ENCODE peak calls at places on chromosomes 4 and X, in four cellular contexts. I is HEK293T, R is HepG2, D is IMR-90. S is an unnamed sample.
A peak's percentile ranks its signal among the peaks of the same experiment; 100 is the strongest.

GRCh38 chr4:40280586-40280985 is 54.5 kb upstream of the CHRNA9 start:
- DNase-seq in I (no peak), R (no peak), D (no peak), S (no peak)

GRCh38 chrX:138020941-138021340 is 455.0 kb downstream of the ZIC3 start:
- DNase-seq in I (no peak), R (no peak), D (no peak), S (no peak)

GRCh38 chrX:119325456-119325855 is 73.7 kb upstream of the SLC25A43 start:
- DNase-seq in I (no peak), R (no peak), D (no peak), S (no peak)

GRCh38 chr4:174120446-174121142 is 162.9 kb downstream of the FBXO8 start:
- DNase-seq in I (peak; percentile 55), R (peak; percentile 62), D (peak; percentile 72), S (no peak)

GRCh38 chr4:123488916-123489315 is 92.3 kb downstream of the SPRY1 start:
- DNase-seq in I (no peak), R (peak; percentile 80), D (peak; percentile 86), S (peak; percentile 19)

GRCh38 chr4:5632571-5632970 is 75.8 kb downstream of the EVC2 start:
- DNase-seq in I (no peak), R (no peak), D (no peak), S (no peak)

GRCh38 chr4:91502365-91502764 is 801.4 kb upstream of the GRID2 start:
- DNase-seq in I (peak; percentile 5), R (peak; percentile 1), D (no peak), S (no peak)

GRCh38 chr4:108693819-108694218 is 43.4 kb downstream of the OSTC start:
- DNase-seq in I (no peak), R (no peak), D (peak; percentile 25), S (no peak)

GRCh38 chrX:123308663-123309062 is 124.6 kb downstream of the GRIA3 start:
- DNase-seq in I (no peak), R (no peak), D (no peak), S (no peak)

GRCh38 chr4:20359692-20360091 is 108.0 kb downstream of the SLIT2 start:
- DNase-seq in I (no peak), R (no peak), D (no peak), S (no peak)

GRCh38 chrX:155071694-155072215 is 447 bp downstream of the BRCC3 start:
- DNase-seq in I (no peak), R (no peak), D (no peak), S (no peak)

GRCh38 chr4:86935499-86935832 is 655 bp downstream of the AFF1 start:
- DNase-seq in I (no peak), R (no peak), D (no peak), S (no peak)

GRCh38 chrX:53048169-53049126 is at the start of gene GPR173:
- DNase-seq in I (no peak), R (no peak), D (peak; percentile 66), S (no peak)

GRCh38 chr4:142095886-142096605 is 459.7 kb downstream of the IL15 start:
- DNase-seq in I (no peak), R (no peak), D (peak; percentile 96), S (no peak)

GRCh38 chrX:129462707-129463106 is 60.6 kb downstream of the SMARCA1 start:
- DNase-seq in I (no peak), R (no peak), D (no peak), S (no peak)

GRCh38 chrX:69125094-69125493 is 40.2 kb downstream of the PJA1 start:
- DNase-seq in I (no peak), R (no peak), D (no peak), S (no peak)

GRCh38 chr4:64584981-64585557 is 175.8 kb upstream of the TECRL start:
- DNase-seq in I (peak; percentile 23), R (peak; percentile 40), D (peak; percentile 6), S (no peak)

GRCh38 chr4:47623916-47624554 is 139.0 kb downstream of the ATP10D start:
- DNase-seq in I (no peak), R (no peak), D (peak; percentile 73), S (no peak)

GRCh38 chr4:60522265-60522664 is 677.9 kb upstream of the ADGRL3 start:
- DNase-seq in I (no peak), R (no peak), D (no peak), S (no peak)

GRCh38 chr4:15695240-15695699 is 7.6 kb upstream of the BST1 start:
- DNase-seq in I (no peak), R (no peak), D (peak; percentile 99), S (no peak)

GRCh38 chrX:1427756-1428155 is 25.0 kb downstream of the ASMTL start:
- DNase-seq in I (no peak), R (no peak), D (no peak), S (no peak)

GRCh38 chrX:83845397-83845796 is 15.5 kb upstream of the CYLC1 start:
- DNase-seq in I (peak; percentile 37), R (peak; percentile 18), D (peak; percentile 22), S (no peak)

GRCh38 chrX:141341341-141341740 is 99.0 kb upstream of the SPANXC start:
- DNase-seq in I (no peak), R (no peak), D (peak; percentile 83), S (no peak)

GRCh38 chr4:77994194-77994721 is 62.9 kb upstream of the FRAS1 start:
- DNase-seq in I (peak; percentile 69), R (peak; percentile 84), D (peak; percentile 56), S (no peak)

GRCh38 chrX:57137481-57137880 is 284 bp upstream of the SPIN2A start:
- DNase-seq in I (no peak), R (no peak), D (no peak), S (no peak)

GRCh38 chrX:114903618-114904017 is 113.8 kb downstream of the IL13RA2 start:
- DNase-seq in I (no peak), R (no peak), D (no peak), S (no peak)

GRCh38 chrX:104351173-104351769 is 96.5 kb upstream of the ESX1 start:
- DNase-seq in I (no peak), R (no peak), D (peak; percentile 82), S (no peak)

GRCh38 chr4:137558951-137559350 is 26.7 kb upstream of the PCDH18 start:
- DNase-seq in I (no peak), R (no peak), D (peak; percentile 80), S (no peak)

GRCh38 chrX:27555514-27555913 is 34.6 kb upstream of the DCAF8L2 start:
- DNase-seq in I (peak; percentile 35), R (peak; percentile 41), D (peak; percentile 40), S (no peak)

GRCh38 chr4:77959566-77960338 is 97.1 kb downstream of the MRPL1 start:
- DNase-seq in I (peak; percentile 21), R (peak; percentile 63), D (peak; percentile 57), S (peak; percentile 12)

GRCh38 chr4:102308032-102308799 is 37.1 kb downstream of the SLC39A8 start:
- DNase-seq in I (no peak), R (no peak), D (no peak), S (no peak)

GRCh38 chrX:10972731-10973130 is 138.4 kb upstream of the HCCS start:
- DNase-seq in I (no peak), R (no peak), D (peak; percentile 19), S (no peak)

GRCh38 chr4:145301386-145302080 is 121.1 kb upstream of the OTUD4 start:
- DNase-seq in I (no peak), R (no peak), D (no peak), S (no peak)

GRCh38 chr4:41095973-41096372 is 118.4 kb downstream of the APBB2 start:
- DNase-seq in I (no peak), R (no peak), D (peak; percentile 87), S (peak; percentile 54)

GRCh38 chr4:167406181-167406580 is 171.9 kb upstream of the SPOCK3 start:
- DNase-seq in I (no peak), R (no peak), D (no peak), S (no peak)

GRCh38 chr4:24511371-24512063 is 72.8 kb downstream of the DHX15 start:
- DNase-seq in I (no peak), R (no peak), D (peak; percentile 89), S (no peak)

GRCh38 chrX:45352588-45352987 is 151.9 kb upstream of the DIPK2B start:
- DNase-seq in I (no peak), R (no peak), D (no peak), S (no peak)

GRCh38 chrX:34586936-34587335 is 70.1 kb downstream of the TMEM47 start:
- DNase-seq in I (no peak), R (no peak), D (no peak), S (no peak)
- TF ChIP-seq BHLHE40 in I (no peak), R (no peak), D (no peak), S (no peak)

GRCh38 chr4:54661686-54662085 is 3.9 kb downstream of the KIT start:
- DNase-seq in I (no peak), R (no peak), D (peak; percentile 92), S (no peak)

GRCh38 chr4:54660591-54660990 is 2.8 kb downstream of the KIT start:
- DNase-seq in I (no peak), R (no peak), D (no peak), S (no peak)

GRCh38 chr4:54660145-54660535 is 2.4 kb downstream of the KIT start:
- DNase-seq in I (no peak), R (no peak), D (no peak), S (no peak)

GRCh38 chr4:54662123-54662522 is 4.4 kb downstream of the KIT start:
- DNase-seq in I (no peak), R (no peak), D (no peak), S (no peak)

DNA sequence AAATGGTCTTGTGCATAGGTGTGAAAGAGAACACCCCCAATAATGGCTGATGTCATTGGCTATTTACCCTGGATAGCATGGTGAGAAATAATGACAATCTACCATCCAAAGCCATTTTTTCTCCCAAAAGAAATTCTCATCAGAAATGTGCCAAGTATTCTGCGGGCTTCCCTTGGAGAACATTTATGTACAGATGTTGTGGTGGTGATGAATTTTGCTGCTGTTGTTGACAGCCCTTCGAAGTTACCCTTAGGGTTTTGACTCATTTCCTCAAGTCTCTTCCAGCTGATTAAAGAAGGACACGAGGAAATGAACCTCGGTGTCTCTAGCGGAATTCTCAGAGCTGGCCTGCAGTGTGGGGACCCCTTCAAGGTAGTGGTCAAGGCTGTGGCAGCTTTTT is 3.4 kb downstream of the KIT start:
- DNase-seq in I (no peak), R (no peak), D (peak; percentile 39), S (no peak)
- TF ChIP-seq BHLHE40 in I (no peak), R (no peak), D (no peak), S (no peak)

DNA sequence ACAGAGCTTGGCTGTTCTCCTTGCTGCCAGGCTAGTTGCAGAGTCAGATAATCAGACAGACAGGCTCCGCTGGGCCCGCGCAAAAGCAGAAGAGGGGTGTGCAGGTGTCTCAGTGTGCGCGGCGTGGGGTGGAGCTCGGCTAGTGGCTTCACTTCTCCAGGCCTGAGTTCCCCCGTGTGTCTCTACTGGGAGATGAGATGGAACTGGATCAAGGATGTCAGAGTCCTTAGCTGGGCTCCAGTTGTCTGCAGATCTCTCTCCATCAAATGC is 21.1 kb downstream of the HTRA3 start:
- DNase-seq in I (no peak), R (no peak), D (no peak), S (no peak)
- TF ChIP-seq BHLHE40 in I (no peak), R (no peak), D (no peak), S (no peak)

GRCh38 chr4:129578336-129578735 is 482.4 kb downstream of the C4orf33 start:
- DNase-seq in I (no peak), R (no peak), D (no peak), S (no peak)

GRCh38 chr4:129581305-129581704 is 485.4 kb downstream of the C4orf33 start:
- DNase-seq in I (no peak), R (no peak), D (no peak), S (no peak)

DNA sequence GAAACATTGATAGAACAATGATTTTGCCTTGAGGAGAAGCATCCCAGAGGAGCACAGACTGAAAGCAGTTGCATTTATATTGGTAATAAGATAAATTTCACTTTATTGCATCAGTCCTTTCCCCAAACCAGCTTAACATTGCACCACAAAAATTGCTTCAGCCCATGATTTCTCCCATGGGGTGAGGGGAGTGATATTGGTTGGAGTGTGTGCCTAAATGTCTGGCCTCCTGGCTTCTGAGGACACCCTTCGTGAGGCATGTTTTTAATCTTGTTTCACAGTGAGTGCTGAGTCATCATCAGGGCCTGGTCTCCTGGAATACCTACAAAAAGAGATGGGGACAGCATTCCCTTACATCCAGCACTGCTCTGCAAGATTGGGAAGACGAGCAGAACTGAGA is 487.9 kb downstream of the C4orf33 start:
- DNase-seq in I (no peak), R (no peak), D (no peak), S (no peak)
- TF ChIP-seq BHLHE40 in I (no peak), R (no peak), D (no peak), S (no peak)